ENCODE peak calls at places on chromosomes 12 and 14, in six cellular contexts. I, Q, H, N, C and Y are unnamed samples.

GRCh38 chr12:114229150-114229549 is 176.8 kb downstream of the TBX5 start:
- DNase-seq in I (no peak), Q (no peak), H (no peak), N (no peak), C (no peak), Y (no peak)

GRCh38 chr14:81341405-81342180 is 58.5 kb downstream of the STON2 start:
- DNase-seq in I (no peak), Q (no peak), H (no peak), N (no peak), C (no peak), Y (no peak)

GRCh38 chr12:64655141-64655540 is 44.8 kb downstream of the RASSF3 start:
- DNase-seq in I (no peak), Q (no peak), H (no peak), N (no peak), C (no peak), Y (no peak)

GRCh38 chr12:102171951-102172350 is 25.7 kb downstream of the PMCH start:
- DNase-seq in I (no peak), Q (no peak), H (no peak), N (no peak), C (no peak), Y (no peak)

GRCh38 chr12:111156304-111156703 is 212.6 kb downstream of the PHETA1 start:
- DNase-seq in I (peak; percentile 2), Q (no peak), H (no peak), N (no peak), C (no peak), Y (no peak)

GRCh38 chr14:68278568-68279436 is 459.2 kb downstream of the RAD51B start:
- DNase-seq in I (peak; percentile 6), Q (no peak), H (no peak), N (no peak), C (no peak), Y (no peak)

GRCh38 chr12:66648336-66648735 is 30.5 kb downstream of the GRIP1 start:
- DNase-seq in I (no peak), Q (no peak), H (no peak), N (no peak), C (no peak), Y (no peak)

GRCh38 chr14:99730876-99731351 is 46.8 kb downstream of the CYP46A1 start:
- DNase-seq in I (no peak), Q (peak; percentile 71), H (no peak), N (no peak), C (no peak), Y (no peak)

GRCh38 chr12:45231515-45232145 is 15.7 kb downstream of the ANO6 start:
- DNase-seq in I (no peak), Q (no peak), H (peak; percentile 82), N (no peak), C (no peak), Y (no peak)

GRCh38 chr12:105289114-105289904 is 41.2 kb upstream of the C12orf75 start:
- DNase-seq in I (no peak), Q (no peak), H (peak; percentile 52), N (no peak), C (no peak), Y (no peak)

GRCh38 chr14:70391493-70392391 is 25.1 kb downstream of the SYNJ2BP start:
- DNase-seq in I (no peak), Q (no peak), H (no peak), N (no peak), C (no peak), Y (no peak)

GRCh38 chr12:2812290-2813213 is at the start of gene ITFG2:
- DNase-seq in I (peak; percentile 97), Q (peak; percentile 99), H (peak; percentile 98), N (peak; percentile 99), C (peak; percentile 98), Y (peak; percentile 87)

GRCh38 chr12:117854339-117855012 is 114.3 kb downstream of the KSR2 start:
- DNase-seq in I (no peak), Q (no peak), H (peak; percentile 52), N (peak; percentile 62), C (peak; percentile 51), Y (no peak)

GRCh38 chr12:131688845-131689154 is 22.1 kb upstream of the SFSWAP start:
- DNase-seq in I (no peak), Q (no peak), H (no peak), N (no peak), C (no peak), Y (no peak)

GRCh38 chr12:50734409-50735263 is 29.3 kb upstream of the ATF1 start:
- DNase-seq in I (peak; percentile 6), Q (no peak), H (peak; percentile 39), N (no peak), C (no peak), Y (no peak)

GRCh38 chr12:85206543-85206942 is 73.5 kb upstream of the ALX1 start:
- DNase-seq in I (no peak), Q (no peak), H (no peak), N (no peak), C (no peak), Y (no peak)

GRCh38 chr12:122891661-122892525 is 4.0 kb downstream of the VPS37B start:
- DNase-seq in I (no peak), Q (no peak), H (peak; percentile 51), N (no peak), C (no peak), Y (no peak)

DNA sequence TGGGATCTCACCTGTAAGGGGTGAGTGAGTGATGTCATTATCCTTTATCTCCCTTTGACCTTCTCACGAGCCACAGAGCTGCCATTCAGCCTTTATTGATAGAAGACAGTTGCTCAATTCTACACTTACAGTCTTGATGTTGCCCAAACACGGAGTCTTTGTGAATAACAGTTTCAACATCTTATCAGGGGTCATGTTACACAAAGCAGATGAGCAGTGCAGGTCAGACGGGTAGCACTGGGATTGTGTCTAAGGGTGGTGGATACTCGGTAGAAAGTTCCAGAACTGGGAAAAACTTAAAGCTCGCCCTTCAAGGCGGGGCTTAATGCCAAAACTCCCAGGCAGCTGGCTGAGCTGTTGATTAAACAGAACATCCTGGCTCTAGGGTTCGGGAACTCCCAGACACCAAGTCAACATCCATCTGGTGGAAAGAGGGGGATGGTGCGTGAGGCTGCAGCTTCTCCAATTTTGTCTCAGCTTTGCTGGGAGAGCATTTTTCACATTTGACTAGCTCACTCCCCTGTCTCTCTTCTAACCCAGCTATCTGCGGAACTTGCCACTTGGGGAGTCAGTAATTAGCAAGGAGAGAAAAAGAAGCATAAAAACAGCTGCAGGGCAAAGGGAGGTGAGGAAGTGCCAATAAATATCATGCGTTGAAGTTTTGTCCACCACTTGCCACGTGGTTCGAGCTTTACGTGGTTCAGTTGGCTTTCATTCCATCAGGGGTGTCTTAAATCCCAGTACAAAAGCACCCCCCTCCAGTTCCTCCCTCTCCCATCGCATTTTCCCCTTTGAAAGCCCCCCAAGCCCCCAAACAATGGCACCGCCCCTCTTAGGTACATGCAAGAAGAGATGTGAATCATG is 31.0 kb downstream of the FOXN4 start:
- DNase-seq in I (no peak), Q (no peak), H (no peak), N (no peak), C (no peak), Y (no peak)
- TF ChIP-seq POLR2AphosphoS5 in I (no peak), Q (peak; percentile 47), H (no peak), N (no peak), C (peak; percentile 32), Y (no peak)

DNA sequence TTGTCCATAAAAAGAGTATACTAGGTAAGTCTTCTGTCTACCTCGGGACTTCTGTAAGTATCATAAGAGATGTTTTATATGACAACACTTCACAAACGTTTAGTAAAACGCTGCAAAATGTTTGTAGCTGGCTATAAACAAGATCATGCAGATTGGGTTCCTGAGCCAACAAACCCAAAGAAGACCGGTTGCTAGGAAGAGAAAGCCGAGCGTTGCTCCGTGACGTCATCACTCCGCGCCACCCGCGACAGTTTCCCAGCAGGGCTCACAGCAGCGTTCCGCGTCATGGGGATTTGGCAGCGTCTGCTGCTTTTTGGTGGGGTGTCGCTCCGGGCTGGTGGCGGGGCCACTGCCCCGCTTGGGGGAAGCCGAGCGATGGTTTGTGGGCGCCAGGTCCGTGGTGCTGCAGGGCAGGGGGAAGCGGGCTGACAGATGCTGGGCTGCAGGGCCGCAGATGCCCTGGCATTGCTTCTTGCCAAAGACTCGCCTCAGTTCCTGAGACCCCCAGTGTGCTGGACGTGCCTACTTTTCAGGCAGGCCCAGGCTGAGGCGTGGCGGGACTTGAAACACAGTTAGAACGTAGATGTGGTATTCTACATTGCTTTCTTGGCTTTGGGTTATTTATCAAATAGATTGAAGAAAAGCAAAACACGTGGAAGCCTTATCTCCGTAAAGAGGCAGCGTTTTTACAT is at the start of gene NUBPL:
- DNase-seq in I (peak; percentile 88), Q (peak; percentile 98), H (peak; percentile 95), N (peak; percentile 96), C (peak; percentile 96), Y (peak; percentile 79)
- TF ChIP-seq POLR2A in I (peak; percentile 75), Q (peak; percentile 36), H (peak; percentile 78), N (no peak), C (peak; percentile 66), Y (peak; percentile 89)

GRCh38 chr12:93667672-93668071 is 9.5 kb upstream of the CRADD start:
- DNase-seq in I (no peak), Q (peak; percentile 78), H (no peak), N (no peak), C (no peak), Y (no peak)
- TF ChIP-seq POLR2AphosphoS5 in I (no peak), Q (peak; percentile 72), H (no peak), N (no peak), C (no peak), Y (no peak)

GRCh38 chr14:36516719-36517241 is 3.3 kb downstream of the NKX2-1 start:
- DNase-seq in I (no peak), Q (no peak), H (no peak), N (no peak), C (no peak), Y (no peak)

GRCh38 chr14:36514278-36515104 is 5.5 kb downstream of the NKX2-1 start:
- DNase-seq in I (no peak), Q (no peak), H (no peak), N (no peak), C (no peak), Y (no peak)

GRCh38 chr14:36517242-36518030 is 2.6 kb downstream of the NKX2-1 start:
- DNase-seq in I (no peak), Q (no peak), H (no peak), N (no peak), C (no peak), Y (no peak)

GRCh38 chr14:36515105-36515593 is 4.9 kb downstream of the NKX2-1 start:
- DNase-seq in I (no peak), Q (no peak), H (no peak), N (no peak), C (no peak), Y (no peak)

DNA sequence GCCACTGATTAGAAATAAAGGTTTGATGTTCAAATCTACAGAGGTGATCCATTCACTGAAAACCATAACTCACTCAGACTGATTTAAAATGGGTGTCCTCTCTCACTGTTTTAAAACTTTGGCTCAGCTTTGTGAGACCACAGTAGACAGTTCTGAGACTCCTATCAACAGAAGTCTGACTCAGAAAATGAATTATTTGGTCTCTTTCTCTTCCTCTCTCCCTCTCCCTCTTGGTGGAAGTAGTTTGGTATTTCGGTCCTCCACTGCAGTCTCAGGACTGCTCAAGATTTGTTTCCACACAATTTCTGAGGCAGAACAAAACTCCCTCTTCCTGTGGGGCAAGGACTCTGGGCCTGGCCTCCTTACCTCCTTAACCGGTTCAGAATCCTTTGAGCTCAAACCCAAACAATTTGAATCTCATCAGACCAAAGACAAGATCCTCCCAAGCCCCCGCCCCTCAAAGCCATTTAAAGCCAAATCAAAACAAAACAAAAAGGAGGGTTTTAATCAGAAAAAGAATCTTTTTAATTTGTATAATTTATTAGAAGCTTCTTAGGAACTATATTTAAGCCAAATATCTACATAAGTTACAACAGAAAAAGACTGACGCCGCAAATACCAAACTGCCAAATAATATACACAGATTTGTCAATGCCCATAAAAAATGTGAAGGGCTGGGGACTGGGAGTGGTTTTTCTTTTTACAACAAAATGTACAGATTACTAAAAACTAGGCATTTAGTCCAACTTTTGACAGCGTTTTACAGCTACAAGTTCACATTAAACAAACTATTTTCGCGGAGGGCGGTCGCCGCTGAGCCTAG is 3.9 kb downstream of the NKX2-1 start:
- DNase-seq in I (no peak), Q (no peak), H (no peak), N (no peak), C (no peak), Y (no peak)
- TF ChIP-seq POLR2A in I (no peak), Q (no peak), H (no peak), N (no peak), C (no peak), Y (no peak)